ENCODE peak calls at places on chromosomes 4 and X, in eight cellular contexts. One of them, this sample, is unnamed.

GRCh38 chr4:41600243-41600642 is 62.3 kb downstream of the LIMCH1 start:
- DNase-seq in fibroblast of pulmonary artery: peak; percentile 16
- DNase-seq in heart left ventricle: no peak
- DNase-seq in choroid plexus epithelial cell: no peak
- DNase-seq in NCI-H1105 treated with DMSO at 0.1 percent for 48 hours: peak; percentile 1
- DNase-seq in IMR-90: no peak
- DNase-seq in activated CD4-positive, alpha-beta T cell treated with anti-CD3 and anti-CD28 coated beads, Interleukin-2, amount 50 U/mL, for 4 hours: no peak
- DNase-seq in stimulated activated CD8-positive, alpha-beta memory T cell treated with anti-CD3 and anti-CD28 coated beads, Interleukin-4, amount 100 ng/mL, for 4 hours: no peak
- DNase-seq in this sample: peak; percentile 65

GRCh38 chrX:136865270-136866168 is 15.0 kb downstream of the RBMX start:
- DNase-seq in fibroblast of pulmonary artery: no peak
- DNase-seq in heart left ventricle: no peak
- DNase-seq in choroid plexus epithelial cell: no peak
- DNase-seq in NCI-H1105 treated with DMSO at 0.1 percent for 48 hours: no peak
- DNase-seq in IMR-90: no peak
- DNase-seq in activated CD4-positive, alpha-beta T cell treated with anti-CD3 and anti-CD28 coated beads, Interleukin-2, amount 50 U/mL, for 4 hours: no peak
- DNase-seq in stimulated activated CD8-positive, alpha-beta memory T cell treated with anti-CD3 and anti-CD28 coated beads, Interleukin-4, amount 100 ng/mL, for 4 hours: no peak
- DNase-seq in this sample: no peak

GRCh38 chr4:174156239-174156826 is 127.1 kb downstream of the FBXO8 start:
- DNase-seq in fibroblast of pulmonary artery: peak; percentile 81
- DNase-seq in heart left ventricle: no peak
- DNase-seq in choroid plexus epithelial cell: peak; percentile 69
- DNase-seq in NCI-H1105 treated with DMSO at 0.1 percent for 48 hours: peak; percentile 67
- DNase-seq in IMR-90: peak; percentile 38
- DNase-seq in activated CD4-positive, alpha-beta T cell treated with anti-CD3 and anti-CD28 coated beads, Interleukin-2, amount 50 U/mL, for 4 hours: no peak
- DNase-seq in stimulated activated CD8-positive, alpha-beta memory T cell treated with anti-CD3 and anti-CD28 coated beads, Interleukin-4, amount 100 ng/mL, for 4 hours: no peak
- DNase-seq in this sample: peak; percentile 53

GRCh38 chrX:105018865-105019264 is 201.6 kb downstream of the TEX13A start:
- DNase-seq in fibroblast of pulmonary artery: no peak
- DNase-seq in heart left ventricle: no peak
- DNase-seq in choroid plexus epithelial cell: no peak
- DNase-seq in NCI-H1105 treated with DMSO at 0.1 percent for 48 hours: no peak
- DNase-seq in IMR-90: no peak
- DNase-seq in activated CD4-positive, alpha-beta T cell treated with anti-CD3 and anti-CD28 coated beads, Interleukin-2, amount 50 U/mL, for 4 hours: no peak
- DNase-seq in stimulated activated CD8-positive, alpha-beta memory T cell treated with anti-CD3 and anti-CD28 coated beads, Interleukin-4, amount 100 ng/mL, for 4 hours: no peak
- DNase-seq in this sample: peak; percentile 1

GRCh38 chr4:183959349-183959748 is 54.2 kb downstream of the STOX2 start:
- DNase-seq in fibroblast of pulmonary artery: no peak
- DNase-seq in heart left ventricle: no peak
- DNase-seq in choroid plexus epithelial cell: no peak
- DNase-seq in NCI-H1105 treated with DMSO at 0.1 percent for 48 hours: no peak
- DNase-seq in IMR-90: no peak
- DNase-seq in activated CD4-positive, alpha-beta T cell treated with anti-CD3 and anti-CD28 coated beads, Interleukin-2, amount 50 U/mL, for 4 hours: no peak
- DNase-seq in stimulated activated CD8-positive, alpha-beta memory T cell treated with anti-CD3 and anti-CD28 coated beads, Interleukin-4, amount 100 ng/mL, for 4 hours: no peak
- DNase-seq in this sample: no peak

GRCh38 chrX:125131146-125131545 is 188.5 kb upstream of the TEX13C start:
- DNase-seq in fibroblast of pulmonary artery: no peak
- DNase-seq in heart left ventricle: no peak
- DNase-seq in choroid plexus epithelial cell: no peak
- DNase-seq in NCI-H1105 treated with DMSO at 0.1 percent for 48 hours: peak; percentile 17
- DNase-seq in IMR-90: no peak
- DNase-seq in activated CD4-positive, alpha-beta T cell treated with anti-CD3 and anti-CD28 coated beads, Interleukin-2, amount 50 U/mL, for 4 hours: no peak
- DNase-seq in stimulated activated CD8-positive, alpha-beta memory T cell treated with anti-CD3 and anti-CD28 coated beads, Interleukin-4, amount 100 ng/mL, for 4 hours: no peak
- DNase-seq in this sample: peak; percentile 2

GRCh38 chr4:110970642-110971041 is 347.8 kb upstream of the PITX2 start:
- DNase-seq in fibroblast of pulmonary artery: peak; percentile 23
- DNase-seq in heart left ventricle: no peak
- DNase-seq in choroid plexus epithelial cell: peak; percentile 10
- DNase-seq in NCI-H1105 treated with DMSO at 0.1 percent for 48 hours: no peak
- DNase-seq in IMR-90: peak; percentile 45
- DNase-seq in activated CD4-positive, alpha-beta T cell treated with anti-CD3 and anti-CD28 coated beads, Interleukin-2, amount 50 U/mL, for 4 hours: no peak
- DNase-seq in stimulated activated CD8-positive, alpha-beta memory T cell treated with anti-CD3 and anti-CD28 coated beads, Interleukin-4, amount 100 ng/mL, for 4 hours: no peak
- DNase-seq in this sample: peak; percentile 85

GRCh38 chr4:145523117-145523516 is 41.5 kb downstream of the SMAD1 start:
- DNase-seq in fibroblast of pulmonary artery: peak; percentile 15
- DNase-seq in heart left ventricle: no peak
- DNase-seq in choroid plexus epithelial cell: no peak
- DNase-seq in NCI-H1105 treated with DMSO at 0.1 percent for 48 hours: no peak
- DNase-seq in IMR-90: peak; percentile 56
- DNase-seq in activated CD4-positive, alpha-beta T cell treated with anti-CD3 and anti-CD28 coated beads, Interleukin-2, amount 50 U/mL, for 4 hours: no peak
- DNase-seq in stimulated activated CD8-positive, alpha-beta memory T cell treated with anti-CD3 and anti-CD28 coated beads, Interleukin-4, amount 100 ng/mL, for 4 hours: no peak
- DNase-seq in this sample: peak; percentile 22

GRCh38 chr4:110184124-110184790 is 14.2 kb downstream of the ELOVL6 start:
- DNase-seq in fibroblast of pulmonary artery: peak; percentile 49
- DNase-seq in heart left ventricle: no peak
- DNase-seq in choroid plexus epithelial cell: peak; percentile 66
- DNase-seq in NCI-H1105 treated with DMSO at 0.1 percent for 48 hours: no peak
- DNase-seq in IMR-90: no peak
- DNase-seq in activated CD4-positive, alpha-beta T cell treated with anti-CD3 and anti-CD28 coated beads, Interleukin-2, amount 50 U/mL, for 4 hours: no peak
- DNase-seq in stimulated activated CD8-positive, alpha-beta memory T cell treated with anti-CD3 and anti-CD28 coated beads, Interleukin-4, amount 100 ng/mL, for 4 hours: no peak
- DNase-seq in this sample: peak; percentile 34

GRCh38 chr4:95556460-95556859 is 7.7 kb upstream of the UNC5C start:
- DNase-seq in fibroblast of pulmonary artery: peak; percentile 36
- DNase-seq in heart left ventricle: no peak
- DNase-seq in choroid plexus epithelial cell: peak; percentile 58
- DNase-seq in NCI-H1105 treated with DMSO at 0.1 percent for 48 hours: no peak
- DNase-seq in IMR-90: no peak
- DNase-seq in activated CD4-positive, alpha-beta T cell treated with anti-CD3 and anti-CD28 coated beads, Interleukin-2, amount 50 U/mL, for 4 hours: no peak
- DNase-seq in stimulated activated CD8-positive, alpha-beta memory T cell treated with anti-CD3 and anti-CD28 coated beads, Interleukin-4, amount 100 ng/mL, for 4 hours: no peak
- DNase-seq in this sample: peak; percentile 30

GRCh38 chr4:40309250-40309774 is 25.8 kb upstream of the CHRNA9 start:
- DNase-seq in fibroblast of pulmonary artery: peak; percentile 89
- DNase-seq in heart left ventricle: peak; percentile 78
- DNase-seq in choroid plexus epithelial cell: peak; percentile 89
- DNase-seq in NCI-H1105 treated with DMSO at 0.1 percent for 48 hours: no peak
- DNase-seq in IMR-90: peak; percentile 77
- DNase-seq in activated CD4-positive, alpha-beta T cell treated with anti-CD3 and anti-CD28 coated beads, Interleukin-2, amount 50 U/mL, for 4 hours: peak; percentile 94
- DNase-seq in stimulated activated CD8-positive, alpha-beta memory T cell treated with anti-CD3 and anti-CD28 coated beads, Interleukin-4, amount 100 ng/mL, for 4 hours: peak; percentile 92
- DNase-seq in this sample: peak; percentile 77

GRCh38 chr4:25030283-25031076 is at the start of gene LGI2:
- DNase-seq in fibroblast of pulmonary artery: no peak
- DNase-seq in heart left ventricle: peak; percentile 64
- DNase-seq in choroid plexus epithelial cell: peak; percentile 4
- DNase-seq in NCI-H1105 treated with DMSO at 0.1 percent for 48 hours: peak; percentile 17
- DNase-seq in IMR-90: no peak
- DNase-seq in activated CD4-positive, alpha-beta T cell treated with anti-CD3 and anti-CD28 coated beads, Interleukin-2, amount 50 U/mL, for 4 hours: no peak
- DNase-seq in stimulated activated CD8-positive, alpha-beta memory T cell treated with anti-CD3 and anti-CD28 coated beads, Interleukin-4, amount 100 ng/mL, for 4 hours: no peak
- DNase-seq in this sample: no peak

GRCh38 chrX:134599173-134599914 is 58.9 kb downstream of the PLAC1 start:
- DNase-seq in fibroblast of pulmonary artery: peak; percentile 88
- DNase-seq in heart left ventricle: peak; percentile 9
- DNase-seq in choroid plexus epithelial cell: peak; percentile 59
- DNase-seq in NCI-H1105 treated with DMSO at 0.1 percent for 48 hours: no peak
- DNase-seq in IMR-90: peak; percentile 63
- DNase-seq in activated CD4-positive, alpha-beta T cell treated with anti-CD3 and anti-CD28 coated beads, Interleukin-2, amount 50 U/mL, for 4 hours: no peak
- DNase-seq in stimulated activated CD8-positive, alpha-beta memory T cell treated with anti-CD3 and anti-CD28 coated beads, Interleukin-4, amount 100 ng/mL, for 4 hours: no peak
- DNase-seq in this sample: peak; percentile 83

GRCh38 chr4:13527983-13528822 is 16.1 kb downstream of the NKX3-2 start:
- DNase-seq in fibroblast of pulmonary artery: no peak
- DNase-seq in heart left ventricle: no peak
- DNase-seq in choroid plexus epithelial cell: no peak
- DNase-seq in NCI-H1105 treated with DMSO at 0.1 percent for 48 hours: no peak
- DNase-seq in IMR-90: no peak
- DNase-seq in activated CD4-positive, alpha-beta T cell treated with anti-CD3 and anti-CD28 coated beads, Interleukin-2, amount 50 U/mL, for 4 hours: no peak
- DNase-seq in stimulated activated CD8-positive, alpha-beta memory T cell treated with anti-CD3 and anti-CD28 coated beads, Interleukin-4, amount 100 ng/mL, for 4 hours: no peak
- DNase-seq in this sample: no peak

GRCh38 chrX:39196192-39197102 is 395.2 kb downstream of the MID1IP1 start:
- DNase-seq in fibroblast of pulmonary artery: no peak
- DNase-seq in heart left ventricle: no peak
- DNase-seq in choroid plexus epithelial cell: peak; percentile 43
- DNase-seq in NCI-H1105 treated with DMSO at 0.1 percent for 48 hours: peak; percentile 73
- DNase-seq in IMR-90: peak; percentile 2
- DNase-seq in activated CD4-positive, alpha-beta T cell treated with anti-CD3 and anti-CD28 coated beads, Interleukin-2, amount 50 U/mL, for 4 hours: peak; percentile 16
- DNase-seq in stimulated activated CD8-positive, alpha-beta memory T cell treated with anti-CD3 and anti-CD28 coated beads, Interleukin-4, amount 100 ng/mL, for 4 hours: no peak
- DNase-seq in this sample: peak; percentile 25

GRCh38 chr4:188372051-188372450 is 232.8 kb downstream of the TRIML1 start:
- DNase-seq in fibroblast of pulmonary artery: no peak
- DNase-seq in heart left ventricle: no peak
- DNase-seq in choroid plexus epithelial cell: peak; percentile 4
- DNase-seq in NCI-H1105 treated with DMSO at 0.1 percent for 48 hours: no peak
- DNase-seq in IMR-90: peak; percentile 73
- DNase-seq in activated CD4-positive, alpha-beta T cell treated with anti-CD3 and anti-CD28 coated beads, Interleukin-2, amount 50 U/mL, for 4 hours: no peak
- DNase-seq in stimulated activated CD8-positive, alpha-beta memory T cell treated with anti-CD3 and anti-CD28 coated beads, Interleukin-4, amount 100 ng/mL, for 4 hours: no peak
- DNase-seq in this sample: peak; percentile 58

GRCh38 chrX:151828434-151829080 is 84.1 kb upstream of the MAGEA4 start:
- DNase-seq in fibroblast of pulmonary artery: no peak
- DNase-seq in heart left ventricle: no peak
- DNase-seq in choroid plexus epithelial cell: no peak
- DNase-seq in NCI-H1105 treated with DMSO at 0.1 percent for 48 hours: no peak
- DNase-seq in IMR-90: no peak
- DNase-seq in activated CD4-positive, alpha-beta T cell treated with anti-CD3 and anti-CD28 coated beads, Interleukin-2, amount 50 U/mL, for 4 hours: no peak
- DNase-seq in stimulated activated CD8-positive, alpha-beta memory T cell treated with anti-CD3 and anti-CD28 coated beads, Interleukin-4, amount 100 ng/mL, for 4 hours: no peak
- DNase-seq in this sample: peak; percentile 11

GRCh38 chr4:7421356-7422097 is 13.2 kb downstream of the PSAPL1 start:
- DNase-seq in fibroblast of pulmonary artery: no peak
- DNase-seq in heart left ventricle: no peak
- DNase-seq in choroid plexus epithelial cell: no peak
- DNase-seq in NCI-H1105 treated with DMSO at 0.1 percent for 48 hours: no peak
- DNase-seq in IMR-90: no peak
- DNase-seq in activated CD4-positive, alpha-beta T cell treated with anti-CD3 and anti-CD28 coated beads, Interleukin-2, amount 50 U/mL, for 4 hours: no peak
- DNase-seq in stimulated activated CD8-positive, alpha-beta memory T cell treated with anti-CD3 and anti-CD28 coated beads, Interleukin-4, amount 100 ng/mL, for 4 hours: no peak
- DNase-seq in this sample: no peak

GRCh38 chrX:82134378-82134777 is 932.5 kb downstream of the SH3BGRL start:
- DNase-seq in fibroblast of pulmonary artery: no peak
- DNase-seq in heart left ventricle: no peak
- DNase-seq in choroid plexus epithelial cell: no peak
- DNase-seq in NCI-H1105 treated with DMSO at 0.1 percent for 48 hours: no peak
- DNase-seq in IMR-90: no peak
- DNase-seq in activated CD4-positive, alpha-beta T cell treated with anti-CD3 and anti-CD28 coated beads, Interleukin-2, amount 50 U/mL, for 4 hours: no peak
- DNase-seq in stimulated activated CD8-positive, alpha-beta memory T cell treated with anti-CD3 and anti-CD28 coated beads, Interleukin-4, amount 100 ng/mL, for 4 hours: no peak
- DNase-seq in this sample: no peak

This sample was measured in iris pigment epithelial cell.